ENCODE peak calls at places on chromosomes 12 and 14, in ten cellular contexts. B is HFFc6, X is fibroblast of lung, Y is GM06990, S is esophagus squamous epithelium, L is stomach, I is mammary epithelial cell, K is cardiac fibroblast, A is WTC11, M is left ventricle myocardium inferior. G is an unnamed sample.

GRCh38 chr14:102893452-102893851 is 29.0 kb upstream of the AMN start:
- DNase-seq in B (peak; percentile 4), X (peak; percentile 97), Y (no peak), S (no peak), L (peak; percentile 36), I (no peak), K (peak; percentile 93), A (no peak), M (peak; percentile 32), G (no peak)

GRCh38 chr12:43912851-43913250 is 77.0 kb downstream of the TMEM117 start:
- DNase-seq in B (no peak), X (no peak), Y (no peak), S (no peak), L (no peak), I (no peak), K (no peak), A (no peak), M (no peak), G (no peak)

GRCh38 chr14:63229330-63230059 is 25.3 kb downstream of the RHOJ start:
- DNase-seq in B (no peak), X (no peak), Y (no peak), S (no peak), L (no peak), I (no peak), K (no peak), A (no peak), M (peak; percentile 28), G (no peak)

GRCh38 chr14:45120109-45120508 is 14.2 kb downstream of the FKBP3 start:
- DNase-seq in B (no peak), X (no peak), Y (no peak), S (no peak), L (no peak), I (no peak), K (no peak), A (no peak), M (no peak), G (no peak)

GRCh38 chr14:29240046-29240445 is 473.5 kb downstream of the FOXG1 start:
- DNase-seq in B (peak; percentile 84), X (peak; percentile 79), Y (no peak), S (no peak), L (no peak), I (no peak), K (peak; percentile 96), A (no peak), M (no peak), G (no peak)

GRCh38 chr12:25819713-25820112 is 138.8 kb upstream of the RASSF8 start:
- DNase-seq in B (no peak), X (no peak), Y (no peak), S (no peak), L (no peak), I (no peak), K (no peak), A (no peak), M (no peak), G (no peak)

GRCh38 chr14:64110832-64111231 is 183.3 kb downstream of the ESR2 start:
- DNase-seq in B (no peak), X (no peak), Y (no peak), S (no peak), L (no peak), I (peak; percentile 58), K (peak; percentile 28), A (no peak), M (no peak), G (no peak)

GRCh38 chr14:86543531-86543930 is 1013.6 kb downstream of the FLRT2 start:
- DNase-seq in B (no peak), X (no peak), Y (no peak), S (no peak), L (no peak), I (no peak), K (no peak), A (no peak), M (no peak), G (no peak)

GRCh38 chr14:104800600-104801283 is at the start of gene ZBTB42:
- DNase-seq in B (peak; percentile 8), X (peak; percentile 39), Y (peak; percentile 75), S (peak; percentile 21), L (peak; percentile 95), I (peak; percentile 66), K (peak; percentile 41), A (peak; percentile 58), M (peak; percentile 69), G (peak; percentile 50)

GRCh38 chr14:73924337-73924736 is 25.6 kb downstream of the FAM161B start:
- DNase-seq in B (no peak), X (peak; percentile 20), Y (no peak), S (no peak), L (no peak), I (no peak), K (no peak), A (no peak), M (no peak), G (no peak)

GRCh38 chr14:90288646-90289355 is 32.4 kb downstream of the PSMC1 start:
- DNase-seq in B (no peak), X (peak; percentile 38), Y (no peak), S (no peak), L (no peak), I (no peak), K (no peak), A (no peak), M (peak; percentile 34), G (no peak)

GRCh38 chr12:7749442-7749841 is 2.3 kb upstream of the CLEC4C start:
- DNase-seq in B (no peak), X (no peak), Y (no peak), S (no peak), L (no peak), I (no peak), K (no peak), A (no peak), M (no peak), G (no peak)

GRCh38 chr12:27284751-27285150 is 40.7 kb downstream of the STK38L start:
- DNase-seq in B (peak; percentile 64), X (peak; percentile 47), Y (peak; percentile 61), S (no peak), L (no peak), I (no peak), K (peak; percentile 96), A (no peak), M (no peak), G (no peak)

GRCh38 chr12:3770891-3771290 is 18.0 kb upstream of the CRACR2A start:
- DNase-seq in B (peak; percentile 70), X (peak; percentile 84), Y (no peak), S (no peak), L (no peak), I (peak; percentile 89), K (peak; percentile 98), A (no peak), M (no peak), G (no peak)

GRCh38 chr12:31931796-31932715 is 27.2 kb upstream of the RESF1 start:
- DNase-seq in B (no peak), X (no peak), Y (no peak), S (no peak), L (no peak), I (no peak), K (no peak), A (no peak), M (no peak), G (peak; percentile 49)
- TF ChIP-seq CTCF in B (no peak), X (no peak), Y (peak; percentile 7), S (no peak), L (no peak), I (no peak), K (no peak), A (peak; percentile 14), M (no peak), G (no peak)

GRCh38 chr12:91216871-91217270 is 34.3 kb upstream of the DCN start:
- DNase-seq in B (no peak), X (no peak), Y (no peak), S (no peak), L (no peak), I (no peak), K (peak; percentile 43), A (no peak), M (no peak), G (no peak)
- TF ChIP-seq CTCF in B (no peak), X (no peak), Y (no peak), S (no peak), L (no peak), I (no peak), K (no peak), A (no peak), M (no peak), G (no peak)

GRCh38 chr12:67651380-67651695 is 2.8 kb downstream of the DYRK2 start:
- DNase-seq in B (peak; percentile 50), X (peak; percentile 70), Y (no peak), S (no peak), L (no peak), I (peak; percentile 23), K (peak; percentile 62), A (no peak), M (no peak), G (no peak)
- TF ChIP-seq CTCF in B (peak; percentile 61), X (peak; percentile 55), Y (no peak), S (no peak), L (peak; percentile 16), I (no peak), K (peak; percentile 29), A (no peak), M (peak; percentile 52), G (no peak)

GRCh38 chr12:109841356-109841755 is 8.2 kb upstream of the TRPV4 start:
- DNase-seq in B (no peak), X (no peak), Y (no peak), S (no peak), L (no peak), I (no peak), K (no peak), A (no peak), M (no peak), G (no peak)
- TF ChIP-seq CTCF in B (no peak), X (no peak), Y (no peak), S (no peak), L (no peak), I (no peak), K (no peak), A (no peak), M (no peak), G (no peak)

DNA sequence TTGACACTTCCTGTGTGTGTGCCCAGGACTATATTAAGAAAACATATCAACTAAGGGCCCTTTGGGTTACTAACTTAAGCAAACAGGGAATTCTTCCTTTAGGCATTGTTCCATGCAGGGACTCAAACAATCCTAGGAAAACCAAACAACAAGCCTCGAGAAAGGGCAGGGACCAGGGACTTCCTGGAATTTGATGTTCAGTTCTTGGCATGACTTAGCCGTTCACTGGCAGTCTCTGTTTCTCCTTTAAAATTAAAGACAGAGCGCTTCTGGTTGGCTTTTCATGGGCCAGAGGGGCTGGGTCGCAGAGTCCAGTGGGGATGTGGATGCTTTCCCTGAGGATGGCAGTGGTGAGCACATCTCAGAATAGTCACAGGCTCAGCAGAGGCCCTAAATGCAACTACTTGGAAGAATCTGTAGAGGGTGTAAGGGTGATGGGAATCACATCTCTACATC is 35.2 kb downstream of the RNFT2 start:
- DNase-seq in B (peak; percentile 59), X (no peak), Y (no peak), S (no peak), L (no peak), I (peak; percentile 4), K (peak; percentile 19), A (peak; percentile 31), M (no peak), G (no peak)
- TF ChIP-seq CTCF in B (peak; percentile 60), X (no peak), Y (no peak), S (no peak), L (no peak), I (no peak), K (peak; percentile 1), A (no peak), M (peak; percentile 14), G (no peak)